ENCODE peak calls at places on chromosomes 2 and 18, in five cellular contexts. One of them, this sample, is unnamed.

GRCh38 chr18:23824704-23825103 is 135.5 kb downstream of the LAMA3 start:
- DNase-seq in lung: no peak
- DNase-seq in COR-L47: no peak
- DNase-seq in A172: no peak
- DNase-seq in HTR-8/SVneo: no peak
- DNase-seq in this sample: no peak

GRCh38 chr2:144078091-144078490 is 441.8 kb downstream of the ZEB2 start:
- DNase-seq in lung: no peak
- DNase-seq in COR-L47: no peak
- DNase-seq in A172: no peak
- DNase-seq in HTR-8/SVneo: no peak
- DNase-seq in this sample: no peak

GRCh38 chr2:223511168-223511567 is 91.0 kb downstream of the SCG2 start:
- DNase-seq in lung: no peak
- DNase-seq in COR-L47: no peak
- DNase-seq in A172: no peak
- DNase-seq in HTR-8/SVneo: no peak
- DNase-seq in this sample: no peak

GRCh38 chr2:136305517-136306192 is 187.7 kb upstream of the CXCR4 start:
- DNase-seq in lung: no peak
- DNase-seq in COR-L47: peak; percentile 62
- DNase-seq in A172: peak; percentile 53
- DNase-seq in HTR-8/SVneo: no peak
- DNase-seq in this sample: no peak

GRCh38 chr2:55883829-55884228 is 39.8 kb downstream of the EFEMP1 start:
- DNase-seq in lung: no peak
- DNase-seq in COR-L47: no peak
- DNase-seq in A172: peak; percentile 27
- DNase-seq in HTR-8/SVneo: no peak
- DNase-seq in this sample: no peak

GRCh38 chr18:54521846-54522245 is 69.2 kb upstream of the DYNAP start:
- DNase-seq in lung: no peak
- DNase-seq in COR-L47: no peak
- DNase-seq in A172: no peak
- DNase-seq in HTR-8/SVneo: no peak
- DNase-seq in this sample: no peak

GRCh38 chr2:240128608-240129144 is 7.4 kb downstream of the COPS9 start:
- DNase-seq in lung: no peak
- DNase-seq in COR-L47: no peak
- DNase-seq in A172: no peak
- DNase-seq in HTR-8/SVneo: no peak
- DNase-seq in this sample: no peak

GRCh38 chr18:46628206-46628605 is 28.8 kb downstream of the LOXHD1 start:
- DNase-seq in lung: no peak
- DNase-seq in COR-L47: no peak
- DNase-seq in A172: no peak
- DNase-seq in HTR-8/SVneo: no peak
- DNase-seq in this sample: no peak

GRCh38 chr18:59898609-59899297 is 1.0 kb upstream of the PMAIP1 start:
- DNase-seq in lung: no peak
- DNase-seq in COR-L47: no peak
- DNase-seq in A172: no peak
- DNase-seq in HTR-8/SVneo: no peak
- DNase-seq in this sample: no peak

GRCh38 chr18:2854871-2855270 is 8.1 kb downstream of the EMILIN2 start:
- DNase-seq in lung: no peak
- DNase-seq in COR-L47: no peak
- DNase-seq in A172: no peak
- DNase-seq in HTR-8/SVneo: no peak
- DNase-seq in this sample: no peak

GRCh38 chr18:56270851-56271250 is 367.5 kb downstream of the TXNL1 start:
- DNase-seq in lung: no peak
- DNase-seq in COR-L47: no peak
- DNase-seq in A172: no peak
- DNase-seq in HTR-8/SVneo: no peak
- DNase-seq in this sample: no peak

GRCh38 chr2:10558281-10559030 is 110.3 kb upstream of the ODC1 start:
- DNase-seq in lung: no peak
- DNase-seq in COR-L47: no peak
- DNase-seq in A172: no peak
- DNase-seq in HTR-8/SVneo: no peak
- DNase-seq in this sample: no peak

GRCh38 chr18:22551536-22552151 is 133.9 kb upstream of the CTAGE1 start:
- DNase-seq in lung: no peak
- DNase-seq in COR-L47: no peak
- DNase-seq in A172: peak; percentile 99
- DNase-seq in HTR-8/SVneo: peak; percentile 22
- DNase-seq in this sample: no peak

GRCh38 chr2:1557467-1557820 is 144.2 kb downstream of the TPO start:
- DNase-seq in lung: no peak
- DNase-seq in COR-L47: no peak
- DNase-seq in A172: no peak
- DNase-seq in HTR-8/SVneo: no peak
- DNase-seq in this sample: no peak

GRCh38 chr2:72913531-72914225 is 3.6 kb upstream of the EMX1 start:
- DNase-seq in lung: no peak
- DNase-seq in COR-L47: no peak
- DNase-seq in A172: no peak
- DNase-seq in HTR-8/SVneo: no peak
- DNase-seq in this sample: no peak

GRCh38 chr2:236654496-236654895 is 84.9 kb downstream of the ACKR3 start:
- DNase-seq in lung: peak; percentile 21
- DNase-seq in COR-L47: no peak
- DNase-seq in A172: no peak
- DNase-seq in HTR-8/SVneo: no peak
- DNase-seq in this sample: no peak

GRCh38 chr18:75945534-75945933 is 518.0 kb upstream of the SMIM21 start:
- DNase-seq in lung: no peak
- DNase-seq in COR-L47: no peak
- DNase-seq in A172: no peak
- DNase-seq in HTR-8/SVneo: no peak
- DNase-seq in this sample: no peak

GRCh38 chr2:240926516-240927389 is 20.6 kb downstream of the CROCC2 start:
- DNase-seq in lung: no peak
- DNase-seq in COR-L47: no peak
- DNase-seq in A172: no peak
- DNase-seq in HTR-8/SVneo: no peak
- DNase-seq in this sample: no peak

GRCh38 chr2:60296219-60296955 is 257.1 kb downstream of the BCL11A start:
- DNase-seq in lung: no peak
- DNase-seq in COR-L47: no peak
- DNase-seq in A172: no peak
- DNase-seq in HTR-8/SVneo: no peak
- DNase-seq in this sample: no peak

GRCh38 chr2:234251326-234252271 is 201.1 kb downstream of the SPP2 start:
- DNase-seq in lung: peak; percentile 36
- DNase-seq in COR-L47: no peak
- DNase-seq in A172: peak; percentile 98
- DNase-seq in HTR-8/SVneo: peak; percentile 61
- DNase-seq in this sample: peak; percentile 91